ENCODE peak calls at places on chromosomes 5 and 9, in ten cellular contexts. I is choroid plexus epithelial cell, L is NB4, J is GM12865, Y is nephron progenitor cell, O is MCF 10A, Z is GM20000, E is fibroblast of lung, H is foreskin fibroblast, D is body of pancreas. Q is an unnamed sample.

GRCh38 chr9:36903541-36904435 is 130.3 kb downstream of the PAX5 start:
- DNase-seq in J (peak; percentile 83), D (peak; percentile 32), Z (no peak), L (peak; percentile 63), E (peak; percentile 48), H (peak; percentile 53), O (peak; percentile 84), Y (no peak), I (peak; percentile 88), Q (no peak)

GRCh38 chr5:160539431-160539830 is 117.8 kb downstream of the PTTG1 start:
- DNase-seq in Z (no peak), Y (no peak), H (no peak), O (no peak), D (no peak), L (no peak), J (no peak), I (no peak), E (no peak), Q (no peak)

GRCh38 chr9:34554211-34555001 is 31.6 kb upstream of the ENHO start:
- DNase-seq in Z (no peak), D (no peak), J (no peak), E (no peak), O (no peak), Y (no peak), H (no peak), I (peak; percentile 9), L (peak; percentile 87), Q (no peak)

GRCh38 chr9:105354448-105354847 is 93.4 kb upstream of the FSD1L start:
- DNase-seq in E (no peak), J (no peak), O (no peak), I (no peak), Y (no peak), D (no peak), H (no peak), L (no peak), Z (no peak), Q (no peak)

GRCh38 chr9:111483419-111483861 is 743 bp downstream of the ECPAS start:
- DNase-seq in Y (no peak), E (no peak), J (no peak), H (peak; percentile 79), Z (peak; percentile 88), L (peak; percentile 69), D (no peak), O (no peak), I (no peak), Q (peak; percentile 11)

GRCh38 chr5:58462623-58463230 is 2.8 kb upstream of the PLK2 start:
- DNase-seq in O (peak; percentile 69), L (peak; percentile 62), E (peak; percentile 80), Y (peak; percentile 40), Z (peak; percentile 46), D (peak; percentile 52), H (peak; percentile 80), J (peak; percentile 68), I (peak; percentile 82), Q (peak; percentile 22)

GRCh38 chr9:92726971-92727715 is 37.5 kb downstream of the BICD2 start:
- DNase-seq in J (no peak), Y (peak; percentile 36), D (no peak), Z (no peak), O (no peak), L (no peak), E (peak; percentile 37), I (peak; percentile 78), H (peak; percentile 35), Q (no peak)

GRCh38 chr9:98764351-98764750 is 32.0 kb downstream of the ANKS6 start:
- DNase-seq in I (peak; percentile 7), L (no peak), H (peak; percentile 38), J (no peak), O (no peak), Z (no peak), D (no peak), E (no peak), Y (no peak), Q (no peak)

GRCh38 chr5:131384181-131384580 is 120.3 kb downstream of the CDC42SE2 start:
- DNase-seq in J (no peak), I (no peak), Z (no peak), O (no peak), E (no peak), Y (no peak), L (no peak), D (no peak), H (no peak), Q (no peak)

GRCh38 chr5:173293817-173294672 is 34.2 kb downstream of the STC2 start:
- DNase-seq in H (peak; percentile 90), E (peak; percentile 81), Y (peak; percentile 88), O (peak; percentile 94), I (peak; percentile 88), J (peak; percentile 81), D (peak; percentile 81), L (peak; percentile 75), Z (peak; percentile 81), Q (no peak)

GRCh38 chr9:37311938-37312730 is 110.4 kb upstream of the GRHPR start:
- DNase-seq in O (peak; percentile 37), Y (no peak), Z (no peak), H (peak; percentile 6), L (no peak), D (no peak), J (no peak), E (peak; percentile 53), I (peak; percentile 63), Q (no peak)

GRCh38 chr9:113599647-113600476 is 136.3 kb downstream of the RGS3 start:
- DNase-seq in H (peak; percentile 96), Y (no peak), I (no peak), D (no peak), J (no peak), E (peak; percentile 87), Z (no peak), O (no peak), L (no peak), Q (peak; percentile 70)

GRCh38 chr5:56088431-56088949 is 93.7 kb upstream of the IL6ST start:
- DNase-seq in J (no peak), E (no peak), Y (no peak), I (no peak), O (no peak), Z (no peak), L (no peak), D (no peak), H (no peak), Q (no peak)

GRCh38 chr5:115179068-115179958 is 9.6 kb upstream of the TRIM36 start:
- DNase-seq in Y (peak; percentile 61), Z (peak; percentile 56), J (peak; percentile 12), E (no peak), I (peak; percentile 6), L (no peak), O (no peak), D (peak; percentile 39), H (peak; percentile 45), Q (no peak)

GRCh38 chr5:73826301-73826700 is 200.3 kb downstream of the ARHGEF28 start:
- DNase-seq in H (no peak), I (peak; percentile 61), L (no peak), Y (no peak), D (no peak), Z (no peak), E (no peak), O (no peak), J (no peak), Q (no peak)

GRCh38 chr9:37503736-37504135 is 18.0 kb downstream of the POLR1E start:
- DNase-seq in L (peak; percentile 44), H (peak; percentile 33), E (no peak), D (no peak), O (no peak), J (peak; percentile 29), Y (no peak), I (peak; percentile 56), Z (no peak), Q (no peak)

GRCh38 chr5:173582198-173583092 is 34.0 kb downstream of the BOD1 start:
- DNase-seq in E (peak; percentile 9), I (no peak), J (peak; percentile 9), L (no peak), H (peak; percentile 61), Z (no peak), O (no peak), D (no peak), Y (no peak), Q (no peak)

GRCh38 chr9:29332789-29333188 is 1759.5 kb upstream of the C9orf72 start:
- DNase-seq in Y (no peak), J (no peak), D (no peak), Z (no peak), O (peak; percentile 86), H (peak; percentile 50), I (peak; percentile 80), L (no peak), E (peak; percentile 71), Q (no peak)

GRCh38 chr5:163350083-163350482 is 87.3 kb upstream of the CCNG1 start:
- DNase-seq in J (no peak), E (peak; percentile 52), L (peak; percentile 26), H (peak; percentile 7), D (no peak), I (peak; percentile 46), O (peak; percentile 35), Y (no peak), Z (no peak), Q (no peak)
- TF ChIP-seq CTCF in J (peak; percentile 14), E (peak; percentile 47), L (peak; percentile 7), H (no peak), D (no peak), I (peak; percentile 35), O (no peak), Y (peak; percentile 7), Z (no peak), Q (no peak)

DNA sequence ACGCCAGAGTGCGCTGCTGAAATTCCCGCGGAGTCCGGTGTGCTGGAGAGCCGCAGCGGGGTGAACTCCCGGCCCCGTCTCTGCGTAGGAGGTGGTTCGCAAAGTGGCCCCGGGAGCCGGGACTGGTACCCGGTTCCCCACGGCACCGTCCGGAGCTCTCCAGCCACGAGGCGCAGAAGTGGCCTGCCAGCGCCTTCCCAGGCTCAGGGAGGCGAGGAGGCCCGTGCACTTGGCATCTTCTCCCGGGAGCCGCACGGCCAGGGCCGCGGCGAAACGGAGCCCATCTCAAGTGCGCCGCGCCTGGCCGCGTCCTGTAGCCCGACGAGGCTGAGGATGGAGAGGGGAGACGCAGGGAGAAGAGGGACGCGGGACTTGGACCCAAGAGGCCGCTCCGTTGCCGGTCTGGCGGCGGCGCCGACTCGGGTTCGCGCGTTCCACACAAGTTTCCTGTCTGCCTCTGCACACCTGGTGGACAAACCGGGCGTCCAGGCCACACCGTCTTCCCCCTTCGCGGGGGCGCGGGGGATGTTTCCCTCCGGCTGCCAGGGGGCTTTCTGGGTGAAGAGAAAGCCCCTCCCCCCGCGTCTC is 1.0 kb upstream of the IRX1 start:
- DNase-seq in I (no peak), O (peak; percentile 34), E (no peak), D (no peak), H (peak; percentile 67), Z (peak; percentile 28), Y (peak; percentile 59), J (no peak), L (no peak), Q (no peak)
- TF ChIP-seq CTCF in I (no peak), O (no peak), E (no peak), D (no peak), H (no peak), Z (no peak), Y (no peak), J (no peak), L (no peak), Q (no peak)

GRCh38 chr9:121807918-121808278 is 156.5 kb downstream of the DAB2IP start:
- DNase-seq in E (peak; percentile 11), O (no peak), D (no peak), H (no peak), I (no peak), Z (no peak), L (no peak), Y (no peak), J (no peak), Q (no peak)
- TF ChIP-seq CTCF in E (no peak), O (no peak), D (no peak), H (no peak), I (no peak), Z (no peak), L (no peak), Y (no peak), J (no peak), Q (no peak)

GRCh38 chr5:16321284-16321683 is 141.7 kb upstream of the MARCHF11 start:
- DNase-seq in I (no peak), E (no peak), O (no peak), L (no peak), Y (no peak), H (no peak), J (no peak), D (no peak), Z (no peak), Q (no peak)
- TF ChIP-seq CTCF in I (no peak), E (no peak), O (no peak), L (no peak), Y (no peak), H (no peak), J (no peak), D (no peak), Z (no peak), Q (no peak)

Q was measured in AG09319.